ENCODE peak calls at places on chromosome 4, in five cellular contexts. B is germinal center; P is activated T-helper 2 cell treated with anti-CD3 and anti-CD28 coated beads, Interferon-gamma antibody, Interleukin-2, Interleukin-4, amounts not matched to agents 10 μg/mL and 5 μg/mL and 100 μg/mL, durations not matched to agents 14 hours and 24 hours and 36 hours; J is heart right ventricle; G is HCT116. D is an unnamed sample.

GRCh38 chr4:27360651-27361347 is 500.2 kb downstream of the STIM2 start:
- DNase-seq in B (no peak), P (no peak), J (peak), G (no peak), D (no peak)

GRCh38 chr4:43356786-43357185 is 464.3 kb downstream of the GRXCR1 start:
- DNase-seq in B (no peak), P (no peak), J (no peak), G (no peak), D (no peak)

GRCh38 chr4:168129046-168129772 is 36.9 kb downstream of the ANXA10 start:
- DNase-seq in B (no peak), P (no peak), J (no peak), G (no peak), D (no peak)

GRCh38 chr4:36255575-36255974 is 11.3 kb upstream of the ARAP2 start:
- DNase-seq in B (peak), P (peak), J (no peak), G (no peak), D (peak)

GRCh38 chr4:139919513-139919912 is 234.5 kb downstream of the MAML3 start:
- DNase-seq in B (no peak), P (no peak), J (peak), G (no peak), D (no peak)

GRCh38 chr4:159979351-159979750 is 876.5 kb downstream of the RAPGEF2 start:
- DNase-seq in B (no peak), P (no peak), J (no peak), G (no peak), D (no peak)

GRCh38 chr4:7280906-7281305 is 88.6 kb downstream of the SORCS2 start:
- DNase-seq in B (no peak), P (no peak), J (no peak), G (no peak), D (no peak)

GRCh38 chr4:158006973-158007372 is 165.9 kb downstream of the GASK1B start:
- DNase-seq in B (no peak), P (no peak), J (peak), G (no peak), D (no peak)

GRCh38 chr4:8451440-8452182 is 11.0 kb downstream of the TRMT44 start:
- DNase-seq in B (no peak), P (no peak), J (no peak), G (no peak), D (no peak)

GRCh38 chr4:73895201-73896177 is 26.3 kb downstream of the CXCL1 start:
- DNase-seq in B (no peak), P (no peak), J (no peak), G (no peak), D (no peak)

GRCh38 chr4:4440333-4441061 is 53.6 kb downstream of the NSG1 start:
- DNase-seq in B (no peak), P (no peak), J (no peak), G (no peak), D (peak)

GRCh38 chr4:81562093-81562492 is 90.4 kb upstream of the RASGEF1B start:
- DNase-seq in B (peak), P (no peak), J (no peak), G (no peak), D (peak)

GRCh38 chr4:136935305-136935704 is 597.0 kb downstream of the PCDH18 start:
- DNase-seq in B (no peak), P (no peak), J (no peak), G (no peak), D (no peak)

GRCh38 chr4:39062094-39062493 is at the start of gene KLHL5:
- DNase-seq in B (no peak), P (no peak), J (no peak), G (no peak), D (no peak)

GRCh38 chr4:32472918-32473317 is 1752.7 kb downstream of the PCDH7 start:
- DNase-seq in B (no peak), P (no peak), J (no peak), G (no peak), D (no peak)